ENCODE peak calls at places on chromosomes 3 and 15, in four cellular contexts. S is NT2/D1; F is CD4-positive, alpha-beta memory T cell; Z is right atrium auricular region. D is an unnamed sample. For H3K36me3, the result is how much of the 10 kb centered on the place peaks cover.

GRCh38 chr15:45573961-45574629 is 13.1 kb upstream of the BLOC1S6 start:
- DNase-seq in S (peak), Z (no peak), F (no peak), D (peak)

GRCh38 chr3:127172670-127173515 is 20.0 kb upstream of the PRR23E start:
- DNase-seq in F (no peak), S (no peak), Z (peak), D (peak)

GRCh38 chr3:108305484-108306172 is 9.3 kb downstream of the HHLA2 start:
- DNase-seq in F (no peak), Z (no peak), S (no peak), D (no peak)

GRCh38 chr15:26630857-26631256 is 142.0 kb downstream of the GABRB3 start:
- DNase-seq in Z (no peak), S (no peak), F (no peak), D (no peak)

GRCh38 chr3:194779729-194780224 is 94.1 kb downstream of the FAM43A start:
- DNase-seq in S (no peak), F (no peak), Z (peak), D (no peak)

GRCh38 chr15:39616731-39617455 is 36.0 kb downstream of the THBS1 start:
- DNase-seq in Z (no peak), F (no peak), S (no peak), D (no peak)

GRCh38 chr15:89104172-89104564 is 15.9 kb downstream of the ABHD2 start:
- DNase-seq in F (no peak), Z (no peak), S (no peak), D (no peak)

GRCh38 chr3:99648091-99648490 is 9.7 kb downstream of the COL8A1 start:
- DNase-seq in S (no peak), F (no peak), Z (no peak), D (no peak)

DNA sequence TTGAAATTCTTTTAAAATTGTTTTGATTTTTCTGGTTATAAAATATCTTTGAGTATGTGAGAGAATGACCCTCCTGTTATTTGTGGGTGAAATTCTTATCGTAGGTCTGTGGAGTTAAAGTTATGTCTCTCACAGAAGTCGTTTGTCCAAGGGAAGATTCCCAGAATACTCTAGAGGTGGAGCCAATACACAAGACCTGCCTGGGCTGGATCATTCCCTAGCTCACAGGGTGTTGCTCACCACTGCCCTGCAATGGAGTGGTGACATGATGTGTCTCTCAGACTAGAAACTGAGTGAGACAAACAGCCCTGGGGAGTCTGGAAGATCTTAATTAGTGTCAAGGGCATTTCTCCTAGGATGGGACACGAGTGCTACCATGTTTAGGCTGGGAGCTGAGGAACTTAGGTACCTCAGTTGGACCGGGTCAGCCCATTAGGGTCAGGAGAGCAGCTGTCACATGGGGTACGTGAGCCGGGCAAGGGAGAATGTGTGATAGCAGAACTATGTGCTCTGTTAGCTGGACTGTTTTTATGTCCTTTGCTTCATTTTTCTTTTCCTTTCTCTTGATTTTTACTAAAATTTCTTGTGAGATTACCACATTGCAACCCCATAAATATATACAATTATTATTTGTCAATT is 53.6 kb upstream of the MYO5C start:
- DNase-seq in S (no peak), F (no peak), Z (no peak), D (peak)
- H3K36me3 ChIP-seq in S (under half), F (under half), Z (under half), D (under half)

GRCh38 chr3:187077085-187077484 is 62.2 kb downstream of the RPL39L start:
- DNase-seq in F (no peak), S (no peak), Z (no peak), D (no peak)

GRCh38 chr3:187080799-187081450 is 58.4 kb downstream of the RPL39L start:
- DNase-seq in F (no peak), S (no peak), Z (no peak), D (no peak)

GRCh38 chr3:187076297-187076696 is 63.0 kb downstream of the RPL39L start:
- DNase-seq in Z (no peak), S (no peak), F (no peak), D (no peak)

GRCh38 chr3:187079090-187080022 is 59.9 kb downstream of the RPL39L start:
- DNase-seq in Z (no peak), F (no peak), S (no peak), D (no peak)

GRCh38 chr3:187077537-187077936 is 61.8 kb downstream of the RPL39L start:
- DNase-seq in Z (no peak), S (no peak), F (no peak), D (no peak)
- H3K36me3 ChIP-seq in Z (under half), S (half or more), F (half or more), D (under half)

GRCh38 chr15:24966364-24967103 is 11.7 kb downstream of the SNRPN start:
- DNase-seq in F (no peak), Z (no peak), S (no peak), D (no peak)

GRCh38 chr15:24961967-24962366 is 7.2 kb downstream of the SNRPN start:
- DNase-seq in F (no peak), S (no peak), Z (no peak), D (no peak)

GRCh38 chr15:24957691-24958090 is 2.9 kb downstream of the SNRPN start:
- DNase-seq in Z (no peak), S (no peak), F (no peak), D (no peak)

GRCh38 chr15:24962880-24963279 is 8.1 kb downstream of the SNRPN start:
- DNase-seq in S (no peak), F (no peak), Z (no peak), D (no peak)
- H3K36me3 ChIP-seq in S (half or more), F (under half), Z (under half), D (under half)

GRCh38 chr3:177041730-177042551 is 155.3 kb downstream of the TBL1XR1 start:
- DNase-seq in F (no peak), S (no peak), Z (no peak), D (no peak)
- H3K36me3 ChIP-seq in F (under half), S (half or more), Z (under half), D (under half)

GRCh38 chr3:197761784-197762183 is 12.1 kb downstream of the FYTTD1 start:
- DNase-seq in S (no peak), F (no peak), Z (no peak), D (no peak)
- H3K36me3 ChIP-seq in S (under half), F (under half), Z (half or more), D (under half)

DNA sequence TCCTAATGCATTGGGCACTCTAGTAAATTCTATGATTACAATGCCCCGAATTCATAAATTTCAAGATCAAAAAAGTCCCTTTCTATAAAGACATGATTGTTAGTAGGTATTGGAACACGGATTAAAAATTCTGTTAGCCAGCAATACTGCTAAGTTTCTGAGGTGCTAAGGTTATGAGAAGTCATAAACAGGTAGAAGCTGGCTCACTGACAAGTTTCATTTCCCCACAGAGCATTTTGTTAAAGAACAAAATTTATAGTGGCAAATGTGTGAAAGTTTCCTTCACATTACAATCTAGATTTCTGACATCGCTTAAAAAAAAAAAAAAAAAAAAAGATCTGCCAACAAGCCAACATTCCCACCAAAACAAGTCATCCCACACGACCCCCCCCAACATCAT is 12.4 kb upstream of the MAN2C1 start:
- DNase-seq in F (no peak), S (no peak), Z (no peak), D (no peak)
- H3K36me3 ChIP-seq in F (under half), S (half or more), Z (half or more), D (under half)

DNA sequence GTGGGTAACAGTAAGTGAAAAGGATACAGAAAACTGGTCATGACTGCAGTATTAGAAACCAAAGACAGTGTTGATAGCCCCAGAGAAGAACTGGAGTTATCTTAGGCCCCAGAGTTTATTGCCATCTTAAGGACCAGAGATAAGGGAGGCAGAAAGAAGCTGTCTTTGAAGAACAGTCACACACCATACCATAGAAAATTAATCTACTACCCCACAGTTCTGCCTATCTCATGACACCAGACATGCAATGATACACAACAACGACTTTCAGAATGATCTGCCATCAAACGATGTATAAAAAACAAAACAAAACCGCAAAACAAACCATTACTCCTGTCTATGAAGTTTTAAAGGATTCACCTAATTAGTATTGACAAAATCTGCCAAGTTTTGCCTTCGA is 9.6 kb downstream of the CPOX start:
- DNase-seq in S (no peak), F (no peak), Z (no peak), D (no peak)
- H3K36me3 ChIP-seq in S (half or more), F (under half), Z (under half), D (under half)

GRCh38 chr3:12921736-12922135 is 80.4 kb upstream of the RPL32 start:
- DNase-seq in Z (no peak), S (no peak), F (no peak), D (no peak)

GRCh38 chr3:12924437-12924836 is 83.1 kb upstream of the RPL32 start:
- DNase-seq in F (no peak), S (no peak), Z (no peak), D (peak)

GRCh38 chr3:12920967-12921366 is 79.6 kb upstream of the RPL32 start:
- DNase-seq in S (no peak), F (no peak), Z (no peak), D (no peak)

GRCh38 chr3:12922299-12922698 is 80.9 kb upstream of the RPL32 start:
- DNase-seq in F (no peak), S (no peak), Z (no peak), D (no peak)

GRCh38 chr3:12922881-12923431 is 81.6 kb upstream of the RPL32 start:
- DNase-seq in F (no peak), Z (no peak), S (no peak), D (peak)
- H3K36me3 ChIP-seq in F (half or more), Z (half or more), S (half or more), D (under half)

DNA sequence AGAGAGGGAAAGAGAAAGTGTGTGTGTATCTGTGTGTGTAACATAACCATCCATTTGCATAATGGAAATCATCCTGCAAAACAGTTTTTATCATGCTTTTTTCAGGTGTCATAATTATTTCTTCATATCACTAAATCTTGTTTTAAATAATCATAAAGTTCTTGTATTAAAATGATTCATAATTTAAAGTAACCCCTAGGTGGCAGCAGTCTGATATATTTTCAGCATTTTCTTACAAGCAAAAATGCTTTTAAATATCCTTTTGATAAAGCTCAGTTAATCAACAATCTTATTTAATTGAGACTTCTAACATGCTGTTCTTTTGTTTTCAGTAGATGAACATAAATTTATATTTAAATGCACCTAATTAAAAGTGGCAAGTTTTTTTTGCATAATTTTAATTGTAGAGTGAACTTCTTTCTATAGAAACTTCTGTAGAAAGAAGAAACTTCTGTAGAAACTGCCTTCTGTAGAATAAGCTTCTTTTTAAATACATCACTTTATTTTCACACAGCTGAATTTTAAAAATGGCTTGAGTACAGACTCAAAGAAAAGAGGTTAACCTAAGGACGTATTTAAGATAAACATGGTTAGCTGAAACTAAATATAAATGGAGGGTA is 72.5 kb downstream of the OPA1 start:
- DNase-seq in F (peak), S (no peak), Z (no peak), D (no peak)
- H3K36me3 ChIP-seq in F (under half), S (half or more), Z (under half), D (under half)

D was measured in H7.